ENCODE peak calls at places on chromosome X, in seven cellular contexts. G is epithelial cell of prostate; T is spleen; A is trophoblast cell; Y is caudate nucleus; Q is tibial artery; M is effector memory CD4-positive, alpha-beta T cell. X is an unnamed sample.

GRCh38 chrX:123237271-123237670 is 53.2 kb downstream of the GRIA3 start:
- DNase-seq in G (no peak), T (no peak), A (no peak), Y (no peak), Q (no peak), M (no peak), X (no peak)

GRCh38 chrX:129698150-129698549 is 40.6 kb upstream of the XPNPEP2 start:
- DNase-seq in G (no peak), T (no peak), A (no peak), Y (no peak), Q (no peak), M (no peak), X (no peak)

GRCh38 chrX:140664939-140665338 is 44.6 kb upstream of the LINC00632 start:
- DNase-seq in G (no peak), T (no peak), A (no peak), Y (no peak), Q (no peak), M (no peak), X (no peak)

GRCh38 chrX:140040397-140040796 is 75.1 kb upstream of the CXorf66 start:
- DNase-seq in G (peak; percentile 16), T (no peak), A (no peak), Y (no peak), Q (no peak), M (no peak), X (no peak)

GRCh38 chrX:9905288-9905687 is 61.9 kb upstream of the CLDN34 start:
- DNase-seq in G (no peak), T (no peak), A (peak; percentile 35), Y (no peak), Q (no peak), M (no peak), X (no peak)

GRCh38 chrX:27728291-27728690 is 79.5 kb upstream of the MAGEB10 start:
- DNase-seq in G (peak; percentile 18), T (no peak), A (no peak), Y (no peak), Q (no peak), M (no peak), X (no peak)

GRCh38 chrX:7028246-7028645 is 119.3 kb upstream of the STS start:
- DNase-seq in G (no peak), T (no peak), A (no peak), Y (no peak), Q (no peak), M (no peak), X (no peak)

GRCh38 chrX:22740836-22741235 is 258.9 kb upstream of the DDX53 start:
- DNase-seq in G (no peak), T (no peak), A (no peak), Y (no peak), Q (no peak), M (no peak), X (no peak)

GRCh38 chrX:10045327-10046000 is 78.3 kb downstream of the CLDN34 start:
- DNase-seq in G (no peak), T (no peak), A (no peak), Y (no peak), Q (peak; percentile 55), M (no peak), X (no peak)

GRCh38 chrX:40933132-40934078 is 151.8 kb upstream of the USP9X start:
- DNase-seq in G (no peak), T (no peak), A (peak; percentile 20), Y (no peak), Q (no peak), M (no peak), X (no peak)

GRCh38 chrX:119655125-119655524 is 37.8 kb downstream of the SEPTIN6 start:
- DNase-seq in G (peak; percentile 27), T (no peak), A (peak; percentile 1), Y (no peak), Q (no peak), M (peak; percentile 73), X (no peak)

GRCh38 chrX:11464836-11465458 is 171.7 kb downstream of the AMELX start:
- DNase-seq in G (no peak), T (no peak), A (no peak), Y (no peak), Q (no peak), M (no peak), X (no peak)

GRCh38 chrX:65879977-65880799 is 159.7 kb downstream of the VSIG4 start:
- DNase-seq in G (no peak), T (no peak), A (no peak), Y (no peak), Q (no peak), M (no peak), X (no peak)

GRCh38 chrX:338281-338835 is 19.8 kb upstream of the GTPBP6 start:
- DNase-seq in G (no peak), T (peak; percentile 74), A (no peak), Y (no peak), Q (no peak), M (no peak), X (no peak)

GRCh38 chrX:316351-317325 is 2.0 kb downstream of the GTPBP6 start:
- DNase-seq in G (no peak), T (peak; percentile 89), A (no peak), Y (no peak), Q (peak; percentile 22), M (no peak), X (no peak)

GRCh38 chrX:119145241-119145653 is 17.6 kb upstream of the KIAA1210 start:
- DNase-seq in G (no peak), T (no peak), A (no peak), Y (no peak), Q (no peak), M (no peak), X (no peak)

DNA sequence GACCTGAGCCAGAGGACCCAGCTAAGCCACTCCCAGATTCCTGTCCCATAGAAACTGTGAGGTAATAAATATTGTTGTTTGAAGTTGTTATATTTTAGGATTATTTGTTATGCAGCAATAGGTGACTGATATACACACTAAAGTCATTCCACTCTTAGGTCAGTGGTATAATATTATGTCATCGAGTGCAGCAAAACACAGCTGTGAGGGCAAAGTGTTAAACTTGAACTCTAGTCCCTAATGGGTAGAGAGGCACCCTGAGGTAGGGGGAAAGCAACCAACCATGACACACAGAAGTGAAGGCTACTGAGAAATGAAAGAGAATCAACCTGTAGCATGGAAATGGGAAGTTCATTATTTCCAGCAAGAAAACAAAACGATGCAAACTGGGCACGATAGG is 66.6 kb downstream of the ATXN3L start:
- DNase-seq in G (no peak), T (no peak), A (no peak), Y (no peak), Q (no peak), M (no peak), X (no peak)
- H3K27ac ChIP-seq in G (no peak overlapping the region), T (no peak overlapping the region), A (no peak overlapping the region), Y (no peak overlapping the region), Q (no peak overlapping the region), M (no peak overlapping the region), X (no peak overlapping the region)

DNA sequence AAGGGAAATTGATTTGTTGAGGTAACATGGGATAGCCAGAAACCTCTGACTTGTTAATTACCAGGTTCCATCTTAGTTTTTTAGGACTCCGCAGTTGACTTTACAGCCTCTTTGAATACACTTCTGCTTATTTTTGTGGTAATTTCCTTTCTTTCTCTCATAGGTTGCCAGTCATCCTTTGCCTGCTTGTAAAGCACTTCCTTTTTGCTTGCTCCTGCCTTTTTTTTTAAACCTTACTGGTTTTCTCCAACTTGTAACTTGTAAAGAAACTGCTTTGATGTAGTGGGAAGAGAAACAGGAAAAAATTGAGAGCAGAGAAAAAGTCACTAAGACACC is 2.6 kb downstream of the PGK1 start:
- DNase-seq in G (no peak), T (no peak), A (no peak), Y (no peak), Q (no peak), M (no peak), X (no peak)
- H3K27ac ChIP-seq in G (no peak overlapping the region), T (peak overlapping the region; percentile 94), A (no peak overlapping the region), Y (no peak overlapping the region), Q (no peak overlapping the region), M (peak overlapping the region; percentile 92), X (no peak overlapping the region)

DNA sequence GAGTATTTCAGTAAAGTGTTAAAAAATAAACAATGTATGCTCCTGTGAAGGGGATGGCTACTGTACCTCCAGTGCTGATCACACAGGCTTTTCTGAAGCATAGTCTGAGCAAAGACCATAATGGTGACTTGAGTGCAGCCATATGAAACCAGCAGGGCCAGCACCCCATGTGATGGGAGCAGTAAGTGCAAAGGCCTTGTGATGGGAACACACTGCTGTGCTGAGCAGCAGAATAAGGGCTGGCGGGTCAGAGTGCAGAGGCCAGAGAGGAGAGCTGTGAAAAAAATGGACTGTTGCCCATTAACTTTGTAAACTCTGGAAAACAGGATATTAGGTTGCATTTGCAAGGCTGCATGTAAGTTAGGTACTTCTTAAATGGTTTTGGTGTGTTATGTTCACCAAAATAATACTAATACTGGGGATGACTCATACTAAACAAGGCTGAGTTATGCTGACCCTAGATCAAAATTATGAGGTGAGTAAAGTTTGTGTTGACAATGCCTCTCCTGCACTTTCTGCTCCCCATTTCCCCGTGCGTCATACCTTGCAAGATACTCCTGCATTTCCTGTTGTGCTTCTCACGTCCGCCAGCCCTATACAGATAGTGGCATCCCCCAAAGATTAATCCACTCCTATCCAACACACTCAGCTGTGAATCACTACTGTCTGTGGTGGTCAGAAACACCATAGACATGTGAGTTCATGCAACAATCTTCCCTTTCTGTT is 67.0 kb upstream of the FAM9A start:
- DNase-seq in G (peak; percentile 91), T (no peak), A (no peak), Y (no peak), Q (no peak), M (no peak), X (no peak)
- H3K27ac ChIP-seq in G (peak overlapping the region; percentile 90), T (no peak overlapping the region), A (no peak overlapping the region), Y (no peak overlapping the region), Q (no peak overlapping the region), M (no peak overlapping the region), X (no peak overlapping the region)

GRCh38 chrX:47574609-47575325 is 7.5 kb upstream of the TIMP1 start:
- DNase-seq in G (no peak), T (no peak), A (no peak), Y (no peak), Q (no peak), M (no peak), X (no peak)

GRCh38 chrX:47571896-47572295 is 10.3 kb upstream of the TIMP1 start:
- DNase-seq in G (no peak), T (no peak), A (no peak), Y (no peak), Q (no peak), M (no peak), X (no peak)

GRCh38 chrX:47572773-47573333 is 9.4 kb upstream of the TIMP1 start:
- DNase-seq in G (no peak), T (no peak), A (no peak), Y (no peak), Q (no peak), M (no peak), X (no peak)

GRCh38 chrX:47574096-47574553 is 8.1 kb upstream of the TIMP1 start:
- DNase-seq in G (no peak), T (no peak), A (no peak), Y (no peak), Q (no peak), M (no peak), X (no peak)

DNA sequence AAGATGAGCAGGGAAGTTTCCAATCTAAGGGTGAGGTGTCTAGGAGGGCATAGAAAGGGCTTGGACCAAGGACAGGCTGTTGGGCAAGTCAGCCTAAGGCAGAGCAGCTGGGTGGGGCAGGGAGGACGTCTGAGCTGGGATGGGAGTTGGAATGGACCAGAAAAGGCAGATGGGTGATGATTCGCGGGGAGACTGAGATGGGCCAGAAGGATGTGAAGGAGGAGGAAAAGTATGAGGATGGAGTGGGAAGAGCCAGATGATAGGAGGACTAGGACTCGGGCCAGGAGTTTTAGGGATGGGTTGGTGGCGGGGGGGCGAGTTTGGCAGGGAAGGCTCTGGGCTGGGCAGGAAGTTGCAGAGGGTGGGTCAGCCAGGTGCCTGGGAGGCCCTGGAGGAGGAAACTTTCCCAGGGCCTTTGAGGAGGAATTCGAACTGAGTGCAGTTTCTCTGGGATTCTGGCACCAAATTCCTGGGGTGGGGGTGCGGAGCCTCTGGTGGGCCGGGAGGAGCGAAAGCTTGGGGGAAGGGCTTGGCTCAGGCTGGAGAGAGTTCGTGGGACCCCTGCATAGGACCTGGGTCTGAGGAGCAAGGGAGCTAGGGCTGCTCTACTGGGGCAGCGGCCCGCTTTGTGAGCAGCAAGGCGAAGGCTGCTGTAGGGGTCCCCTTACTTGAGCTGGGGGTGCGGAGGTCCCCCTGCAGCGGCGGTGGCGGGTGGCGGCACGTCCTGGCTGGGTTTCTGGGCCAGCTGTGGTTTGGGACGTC is 8.7 kb upstream of the TIMP1 start:
- DNase-seq in G (no peak), T (no peak), A (no peak), Y (no peak), Q (peak; percentile 38), M (no peak), X (no peak)
- H3K27ac ChIP-seq in G (peak overlapping the region; percentile 78), T (peak overlapping the region; percentile 21), A (peak overlapping the region; percentile 93), Y (no peak overlapping the region), Q (peak overlapping the region; percentile 72), M (no peak overlapping the region), X (no peak overlapping the region)